ENCODE peak calls at places on chromosome X, in four cellular contexts. A, C, M and H are unnamed samples.

GRCh38 chrX:84219551-84219950 is 31.6 kb upstream of the RPS6KA6 start:
- DNase-seq in A (peak; percentile 60), C (no peak), M (no peak), H (no peak)

GRCh38 chrX:12007881-12008280 is 130.4 kb upstream of the FRMPD4 start:
- DNase-seq in A (peak; percentile 87), C (no peak), M (peak; percentile 84), H (no peak)

GRCh38 chrX:41116948-41117347 is 31.7 kb downstream of the USP9X start:
- DNase-seq in A (peak; percentile 28), C (no peak), M (no peak), H (no peak)

GRCh38 chrX:102345916-102346315 is 93.9 kb downstream of the NXF2B start:
- DNase-seq in A (peak; percentile 18), C (peak; percentile 67), M (peak; percentile 34), H (peak; percentile 75)

GRCh38 chrX:147884958-147885357 is 26.8 kb upstream of the FMR1 start:
- DNase-seq in A (no peak), C (no peak), M (no peak), H (no peak)

GRCh38 chrX:24231169-24231568 is 81.6 kb downstream of the ZFX start:
- DNase-seq in A (peak; percentile 84), C (no peak), M (peak; percentile 93), H (peak; percentile 69)

GRCh38 chrX:134167804-134168203 is 69.2 kb upstream of the CCDC160 start:
- DNase-seq in A (no peak), C (no peak), M (no peak), H (no peak)

GRCh38 chrX:40008841-40009461 is 88.8 kb downstream of the BCOR start:
- DNase-seq in A (no peak), C (no peak), M (no peak), H (no peak)

GRCh38 chrX:74248889-74249288 is 55.1 kb upstream of the ZCCHC13 start:
- DNase-seq in A (no peak), C (peak; percentile 48), M (no peak), H (peak; percentile 55)
- H3K9ac ChIP-seq in A (no peak overlapping the region), C (no peak overlapping the region), M (no peak overlapping the region), H (peak overlapping the region; percentile 21)

GRCh38 chrX:46713672-46714487 is 45.0 kb downstream of the SLC9A7 start:
- DNase-seq in A (no peak), C (no peak), M (peak; percentile 22), H (peak; percentile 35)

GRCh38 chrX:46712733-46713132 is 46.2 kb downstream of the SLC9A7 start:
- DNase-seq in A (no peak), C (no peak), M (no peak), H (no peak)

GRCh38 chrX:46710425-46710824 is 48.5 kb downstream of the SLC9A7 start:
- DNase-seq in A (peak; percentile 96), C (no peak), M (peak; percentile 62), H (no peak)

GRCh38 chrX:46707274-46707965 is 51.5 kb downstream of the SLC9A7 start:
- DNase-seq in A (no peak), C (no peak), M (no peak), H (no peak)

DNA sequence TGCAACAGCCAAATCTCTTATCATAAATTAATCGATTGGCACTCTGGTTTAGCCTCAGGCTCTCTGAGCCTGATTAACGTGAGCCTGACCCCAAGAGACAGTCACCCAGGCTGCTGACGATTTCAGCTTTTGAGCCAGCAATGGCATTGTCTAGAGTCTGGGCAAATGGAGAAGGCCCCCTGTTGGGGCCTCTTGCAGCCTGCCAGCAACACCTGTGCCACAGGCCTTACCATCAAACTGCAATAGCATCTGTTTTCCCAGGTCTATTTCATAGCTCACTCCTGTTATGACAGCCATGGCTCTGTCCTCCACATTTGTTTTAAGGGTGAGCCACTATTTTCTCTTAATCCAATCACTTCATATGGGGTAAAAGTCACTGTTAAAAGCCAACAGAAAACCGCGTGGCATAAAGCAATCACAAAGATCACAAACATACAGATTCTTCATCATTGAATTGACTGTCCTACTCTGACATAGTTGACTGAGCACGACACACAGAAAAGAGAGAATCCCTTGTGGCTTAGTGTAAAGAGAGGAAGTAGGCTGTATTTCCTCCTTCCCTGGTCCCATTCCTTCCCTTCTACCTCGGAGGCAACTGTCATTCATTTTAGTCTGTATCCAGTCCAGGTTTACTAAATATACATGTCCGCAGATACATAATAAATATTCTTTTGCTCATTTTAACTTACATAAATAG is 47.8 kb downstream of the SLC9A7 start:
- DNase-seq in A (no peak), C (no peak), M (no peak), H (no peak)
- H3K4me1 ChIP-seq in A (peaks cover 15% of the 10 kb centered on the region), C (no peaks in the 10 kb centered on the region), M (peaks cover 4% of the 10 kb centered on the region), H (peaks cover 5% of the 10 kb centered on the region)

GRCh38 chrX:155956649-155957048 is 40.8 kb upstream of the IL9R start:
- DNase-seq in A (no peak), C (no peak), M (no peak), H (no peak)

GRCh38 chrX:155959018-155959587 is 38.4 kb upstream of the IL9R start:
- DNase-seq in A (no peak), C (no peak), M (no peak), H (no peak)

GRCh38 chrX:155956099-155956498 is 41.4 kb upstream of the IL9R start:
- DNase-seq in A (no peak), C (no peak), M (no peak), H (no peak)

GRCh38 chrX:155954793-155955192 is 42.7 kb upstream of the IL9R start:
- DNase-seq in A (no peak), C (no peak), M (no peak), H (no peak)

GRCh38 chrX:155957843-155958242 is 39.7 kb upstream of the IL9R start:
- DNase-seq in A (no peak), C (no peak), M (no peak), H (no peak)
- H3K9ac ChIP-seq in A (no peak overlapping the region), C (no peak overlapping the region), M (no peak overlapping the region), H (no peak overlapping the region)

GRCh38 chrX:2698604-2699003 is 7.5 kb downstream of the CD99 start:
- DNase-seq in A (no peak), C (no peak), M (no peak), H (no peak)
- H3K4me1 ChIP-seq in A (peaks cover 20% of the 10 kb centered on the region), C (peaks cover 8% of the 10 kb centered on the region), M (peaks cover 14% of the 10 kb centered on the region), H (peaks cover 40% of the 10 kb centered on the region)

GRCh38 chrX:54182864-54183613 is at the start of gene FAM120C:
- DNase-seq in A (peak; percentile 62), C (peak; percentile 75), M (peak; percentile 64), H (peak; percentile 80)
- H3K9ac ChIP-seq in A (peak within 1 kb of the TSS; percentile 34), C (peak within 1 kb of the TSS; percentile 79), M (peak within 1 kb of the TSS; percentile 88), H (peak within 1 kb of the TSS; percentile 89)

GRCh38 chrX:31132803-31133202 is 61.0 kb upstream of the FTHL17 start:
- DNase-seq in A (no peak), C (no peak), M (no peak), H (no peak)
- H3K4me1 ChIP-seq in A (no peaks in the 10 kb centered on the region), C (no peaks in the 10 kb centered on the region), M (no peaks in the 10 kb centered on the region), H (no peaks in the 10 kb centered on the region)

GRCh38 chrX:119954374-119954773 is 10.8 kb upstream of the NKAP start:
- DNase-seq in A (no peak), C (no peak), M (no peak), H (no peak)
- H3K9ac ChIP-seq in A (no peak overlapping the region), C (no peak overlapping the region), M (no peak overlapping the region), H (no peak overlapping the region)